ENCODE peak calls at places on chromosomes 11 and 22, in four cellular contexts. S is K562, U is GM23248, Y is mesenchymal stem cell. V is an unnamed sample.

GRCh38 chr11:60170566-60170965 is 12.3 kb downstream of the MS4A6A start:
- DNase-seq in S (no peak), U (no peak), Y (no peak), V (no peak)

GRCh38 chr22:19800761-19801244 is 40.2 kb downstream of the TBX1 start:
- DNase-seq in S (peak; percentile 74), U (peak; percentile 60), Y (peak; percentile 18), V (no peak)

GRCh38 chr11:77361184-77361583 is 59.7 kb upstream of the GDPD4 start:
- DNase-seq in S (no peak), U (peak; percentile 43), Y (peak; percentile 17), V (no peak)

GRCh38 chr22:23775779-23776375 is 3.2 kb downstream of the MMP11 start:
- DNase-seq in S (no peak), U (no peak), Y (no peak), V (no peak)

GRCh38 chr11:73263640-73264039 is 8.5 kb upstream of the P2RY6 start:
- DNase-seq in S (no peak), U (no peak), Y (no peak), V (no peak)

GRCh38 chr22:20616451-20617043 is 109.1 kb downstream of the MED15 start:
- DNase-seq in S (no peak), U (no peak), Y (no peak), V (no peak)

GRCh38 chr22:47297261-47298016 is 535.0 kb downstream of the TBC1D22A start:
- DNase-seq in S (no peak), U (no peak), Y (no peak), V (no peak)

GRCh38 chr22:22827187-22827948 is 60.2 kb upstream of the IGLL5 start:
- DNase-seq in S (no peak), U (no peak), Y (no peak), V (no peak)

GRCh38 chr11:120554771-120555432 is 43.4 kb downstream of the GRIK4 start:
- DNase-seq in S (no peak), U (peak; percentile 23), Y (peak; percentile 77), V (no peak)

GRCh38 chr11:14974723-14975587 is 2.8 kb upstream of the CALCA start:
- DNase-seq in S (peak; percentile 54), U (peak; percentile 64), Y (peak; percentile 37), V (no peak)

GRCh38 chr22:26592368-26593015 is 2.6 kb upstream of the TPST2 start:
- DNase-seq in S (no peak), U (no peak), Y (no peak), V (no peak)

GRCh38 chr11:47980907-47981621 is 705 bp downstream of the PTPRJ start:
- DNase-seq in S (peak; percentile 51), U (peak; percentile 82), Y (peak; percentile 59), V (peak; percentile 72)

GRCh38 chr11:76623171-76623883 is 47.2 kb downstream of the LRRC32 start:
- DNase-seq in S (no peak), U (peak; percentile 86), Y (peak; percentile 55), V (no peak)

GRCh38 chr11:47105974-47106373 is 70.7 kb downstream of the ARFGAP2 start:
- DNase-seq in S (no peak), U (no peak), Y (no peak), V (no peak)

GRCh38 chr11:123526027-123526805 is 96.1 kb downstream of the GRAMD1B start:
- DNase-seq in S (no peak), U (peak; percentile 19), Y (no peak), V (no peak)

GRCh38 chr11:70048279-70049024 is 29.7 kb upstream of the ANO1 start:
- DNase-seq in S (peak; percentile 56), U (peak; percentile 10), Y (peak; percentile 12), V (peak; percentile 31)

GRCh38 chr11:120029321-120029720 is 108.6 kb downstream of the TRIM29 start:
- DNase-seq in S (no peak), U (no peak), Y (no peak), V (no peak)

GRCh38 chr11:92663539-92663938 is 305.9 kb upstream of the MTNR1B start:
- DNase-seq in S (no peak), U (peak; percentile 10), Y (no peak), V (no peak)

GRCh38 chr22:46934746-46935491 is 172.5 kb downstream of the TBC1D22A start:
- DNase-seq in S (peak; percentile 73), U (peak; percentile 95), Y (peak; percentile 98), V (peak; percentile 52)

GRCh38 chr22:39448205-39449054 is 8.4 kb upstream of the MGAT3 start:
- DNase-seq in S (no peak), U (no peak), Y (no peak), V (no peak)

GRCh38 chr11:131748146-131749050 is 378.0 kb downstream of the NTM start:
- DNase-seq in S (peak; percentile 27), U (peak; percentile 90), Y (peak; percentile 76), V (peak; percentile 83)

GRCh38 chr22:41557401-41558240 is 3.2 kb upstream of the CSDC2 start:
- DNase-seq in S (peak; percentile 44), U (peak; percentile 89), Y (peak; percentile 63), V (peak; percentile 72)

GRCh38 chr22:37224757-37225420 is 12.6 kb upstream of the SSTR3 start:
- DNase-seq in S (no peak), U (no peak), Y (no peak), V (no peak)

GRCh38 chr11:73493838-73494598 is 103.9 kb downstream of the FAM168A start:
- DNase-seq in S (no peak), U (peak; percentile 92), Y (peak; percentile 42), V (peak; percentile 27)

GRCh38 chr11:31450841-31451240 is 58.6 kb downstream of the IMMP1L start:
- DNase-seq in S (no peak), U (no peak), Y (no peak), V (no peak)

GRCh38 chr11:10454902-10455631 is at the start of gene AMPD3:
- DNase-seq in S (peak; percentile 82), U (peak; percentile 97), Y (peak; percentile 99), V (no peak)

GRCh38 chr11:6468712-6469495 is 4.8 kb downstream of the TRIM3 start:
- DNase-seq in S (peak; percentile 95), U (peak; percentile 24), Y (peak; percentile 96), V (peak; percentile 97)

GRCh38 chr22:43313497-43314474 is 29.4 kb downstream of the SCUBE1 start:
- DNase-seq in S (no peak), U (no peak), Y (peak; percentile 26), V (peak; percentile 85)

GRCh38 chr11:121105851-121106250 is 4.8 kb downstream of the TECTA start:
- DNase-seq in S (no peak), U (no peak), Y (no peak), V (no peak)

GRCh38 chr11:115334932-115335788 is 169.1 kb downstream of the CADM1 start:
- DNase-seq in S (peak; percentile 20), U (peak; percentile 34), Y (peak; percentile 39), V (peak; percentile 51)

GRCh38 chr11:47003180-47003877 is 66.8 kb downstream of the CSTPP1 start:
- DNase-seq in S (peak; percentile 45), U (peak; percentile 72), Y (no peak), V (peak; percentile 72)

GRCh38 chr11:115737875-115738274 is 233.7 kb upstream of the CADM1 start:
- DNase-seq in S (no peak), U (no peak), Y (peak; percentile 14), V (no peak)

GRCh38 chr11:8090756-8091155 is 9.7 kb downstream of the TUB start:
- DNase-seq in S (peak; percentile 22), U (peak; percentile 43), Y (peak; percentile 42), V (peak; percentile 33)

GRCh38 chr11:124896821-124897391 is 759 bp downstream of the ROBO4 start:
- DNase-seq in S (no peak), U (no peak), Y (no peak), V (no peak)
- H3K4me3 ChIP-seq in S (no peak overlapping the region), U (no peak overlapping the region), Y (peak overlapping the region; percentile 53), V (no peak overlapping the region)

DNA sequence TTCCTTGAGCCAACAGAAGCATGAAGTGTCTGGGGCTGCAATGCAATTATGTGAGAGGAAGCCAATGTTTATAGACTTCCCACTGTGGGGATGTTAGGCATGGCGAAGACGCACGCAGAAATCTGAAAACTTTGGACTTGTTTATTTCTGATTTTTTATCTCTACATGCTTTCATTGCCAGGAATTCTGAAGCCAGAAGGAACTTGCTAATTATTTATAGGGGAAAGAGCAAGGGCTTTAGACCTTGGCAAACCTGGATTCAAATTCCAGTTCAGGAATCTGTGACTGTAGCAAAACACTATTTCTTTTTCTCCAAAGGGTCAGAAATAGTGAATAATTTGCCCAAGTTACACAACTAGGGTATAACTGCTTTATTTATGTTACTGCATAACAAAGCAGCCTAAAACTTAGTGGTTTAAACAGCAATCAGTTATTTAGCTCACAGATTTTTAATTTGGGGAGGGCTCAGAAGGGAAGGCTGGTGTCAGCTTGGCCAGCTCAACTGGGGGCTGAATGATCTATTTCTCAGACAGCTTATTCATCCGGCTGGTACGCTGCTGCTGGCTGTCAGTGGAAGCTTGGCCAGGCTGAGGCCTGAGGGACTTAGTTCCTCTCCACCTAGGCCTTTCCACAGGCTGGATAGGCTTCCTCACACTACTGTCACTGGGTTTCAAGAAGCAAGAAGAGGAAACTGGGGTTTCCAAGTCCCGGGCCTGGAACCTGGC is 1.9 kb upstream of the OR6Q1 start:
- DNase-seq in S (no peak), U (peak; percentile 56), Y (peak; percentile 16), V (no peak)
- H3K27ac ChIP-seq in S (no peak overlapping the region), U (peak overlapping the region; percentile 26), Y (peak overlapping the region; percentile 48), V (peak overlapping the region; percentile 29)

GRCh38 chr11:102799656-102800339 is 1.8 kb upstream of the MMP1 start:
- DNase-seq in S (no peak), U (peak; percentile 63), Y (peak; percentile 54), V (peak; percentile 71)

GRCh38 chr11:102798012-102798746 is at the start of gene MMP1:
- DNase-seq in S (no peak), U (peak; percentile 87), Y (peak; percentile 89), V (peak; percentile 77)

GRCh38 chr11:102806296-102806695 is 8.3 kb upstream of the MMP1 start:
- DNase-seq in S (no peak), U (peak; percentile 14), Y (no peak), V (no peak)

GRCh38 chr11:102800774-102801173 is 2.8 kb upstream of the MMP1 start:
- DNase-seq in S (no peak), U (peak; percentile 30), Y (peak; percentile 32), V (no peak)

GRCh38 chr11:102802341-102802740 is 4.4 kb upstream of the MMP1 start:
- DNase-seq in S (no peak), U (peak; percentile 96), Y (peak; percentile 28), V (no peak)
- H3K4me3 ChIP-seq in S (no peak overlapping the region), U (no peak overlapping the region), Y (no peak overlapping the region), V (no peak overlapping the region)

GRCh38 chr11:113296016-113296415 is 18.4 kb upstream of the TTC12 start:
- DNase-seq in S (no peak), U (no peak), Y (no peak), V (no peak)
- H3K27ac ChIP-seq in S (no peak overlapping the region), U (no peak overlapping the region), Y (no peak overlapping the region), V (no peak overlapping the region)

DNA sequence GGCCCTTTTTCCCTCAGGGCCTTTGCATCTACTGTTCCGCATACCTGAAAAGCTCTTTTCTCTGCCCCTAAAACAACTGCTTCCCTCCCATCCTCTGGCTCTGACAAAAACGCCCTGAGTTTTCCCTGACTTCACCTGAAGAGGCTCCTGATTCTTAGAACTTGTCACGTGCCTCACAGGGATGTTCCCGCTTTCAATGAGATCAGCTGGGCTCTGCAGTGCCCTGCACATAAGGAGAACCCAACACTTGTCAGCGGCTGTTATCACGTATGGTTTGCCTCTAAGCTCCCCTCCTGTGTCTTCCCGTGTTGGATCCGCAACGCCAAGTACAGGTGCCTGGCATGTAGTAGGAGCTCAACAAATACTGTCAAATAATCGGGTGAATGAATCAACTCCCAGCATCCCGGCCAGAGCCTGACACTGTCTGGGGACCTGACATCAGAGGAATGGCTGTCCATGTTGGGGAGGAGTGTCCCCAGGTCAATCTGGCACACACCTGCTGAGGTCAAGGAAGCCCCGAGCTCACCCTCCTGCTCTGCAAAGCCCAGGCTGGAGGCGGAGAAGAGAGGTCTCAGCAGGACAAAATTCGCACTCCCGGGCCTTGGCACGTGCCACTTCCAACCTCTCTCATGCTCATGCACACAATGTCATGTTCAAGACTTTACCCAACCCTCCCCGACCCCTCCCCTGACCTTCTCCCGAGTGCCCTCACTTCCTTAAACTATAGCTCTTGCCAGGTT is 4.2 kb upstream of the GRK2 start:
- DNase-seq in S (no peak), U (no peak), Y (no peak), V (no peak)
- H3K4me3 ChIP-seq in S (no peak overlapping the region), U (no peak overlapping the region), Y (peak overlapping the region; percentile 56), V (peak overlapping the region; percentile 38)

V was measured in A673.